ENCODE peak calls at places on chromosome 19, in eight cellular contexts. One of them, this sample, is unnamed.

GRCh38 chr19:31300406-31300805 is 48.8 kb downstream of the TSHZ3 start:
- DNase-seq in Jurkat, Clone E6-1: no peak
- DNase-seq in cardiac fibroblast: no peak
- DNase-seq in head of caudate nucleus: no peak
- DNase-seq in CD8-positive, alpha-beta memory T cell: no peak
- DNase-seq in HTR-8/SVneo: no peak
- DNase-seq in NCI-H774: no peak
- DNase-seq in cortex of kidney: no peak
- DNase-seq in this sample: no peak

GRCh38 chr19:17394891-17395415 is 957 bp upstream of the CCDC194 start:
- DNase-seq in Jurkat, Clone E6-1: peak; percentile 85
- DNase-seq in cardiac fibroblast: peak; percentile 60
- DNase-seq in head of caudate nucleus: peak; percentile 44
- DNase-seq in CD8-positive, alpha-beta memory T cell: no peak
- DNase-seq in HTR-8/SVneo: no peak
- DNase-seq in NCI-H774: no peak
- DNase-seq in cortex of kidney: no peak
- DNase-seq in this sample: no peak

GRCh38 chr19:13094285-13094595 is 8.4 kb downstream of the LYL1 start:
- DNase-seq in Jurkat, Clone E6-1: no peak
- DNase-seq in cardiac fibroblast: no peak
- DNase-seq in head of caudate nucleus: no peak
- DNase-seq in CD8-positive, alpha-beta memory T cell: no peak
- DNase-seq in HTR-8/SVneo: no peak
- DNase-seq in NCI-H774: no peak
- DNase-seq in cortex of kidney: no peak
- DNase-seq in this sample: no peak

GRCh38 chr19:29550896-29551295 is 25.1 kb downstream of the VSTM2B start:
- DNase-seq in Jurkat, Clone E6-1: no peak
- DNase-seq in cardiac fibroblast: no peak
- DNase-seq in head of caudate nucleus: peak; percentile 4
- DNase-seq in CD8-positive, alpha-beta memory T cell: no peak
- DNase-seq in HTR-8/SVneo: no peak
- DNase-seq in NCI-H774: no peak
- DNase-seq in cortex of kidney: no peak
- DNase-seq in this sample: no peak

GRCh38 chr19:34145741-34146202 is 26.5 kb upstream of the LSM14A start:
- DNase-seq in Jurkat, Clone E6-1: peak; percentile 56
- DNase-seq in cardiac fibroblast: peak; percentile 67
- DNase-seq in head of caudate nucleus: peak; percentile 57
- DNase-seq in CD8-positive, alpha-beta memory T cell: peak; percentile 23
- DNase-seq in HTR-8/SVneo: peak; percentile 65
- DNase-seq in NCI-H774: peak; percentile 9
- DNase-seq in cortex of kidney: no peak
- DNase-seq in this sample: peak; percentile 3

GRCh38 chr19:38666662-38667448 is 19.4 kb downstream of the ACTN4 start:
- DNase-seq in Jurkat, Clone E6-1: no peak
- DNase-seq in cardiac fibroblast: peak; percentile 85
- DNase-seq in head of caudate nucleus: no peak
- DNase-seq in CD8-positive, alpha-beta memory T cell: no peak
- DNase-seq in HTR-8/SVneo: no peak
- DNase-seq in NCI-H774: no peak
- DNase-seq in cortex of kidney: no peak
- DNase-seq in this sample: no peak

GRCh38 chr19:13033819-13034611 is 38.7 kb downstream of the NFIX start:
- DNase-seq in Jurkat, Clone E6-1: no peak
- DNase-seq in cardiac fibroblast: peak; percentile 79
- DNase-seq in head of caudate nucleus: peak; percentile 87
- DNase-seq in CD8-positive, alpha-beta memory T cell: peak; percentile 29
- DNase-seq in HTR-8/SVneo: peak; percentile 64
- DNase-seq in NCI-H774: peak; percentile 11
- DNase-seq in cortex of kidney: no peak
- DNase-seq in this sample: peak; percentile 27

GRCh38 chr19:45150731-45151725 is 9.8 kb downstream of the NKPD1 start:
- DNase-seq in Jurkat, Clone E6-1: no peak
- DNase-seq in cardiac fibroblast: no peak
- DNase-seq in head of caudate nucleus: no peak
- DNase-seq in CD8-positive, alpha-beta memory T cell: no peak
- DNase-seq in HTR-8/SVneo: no peak
- DNase-seq in NCI-H774: no peak
- DNase-seq in cortex of kidney: no peak
- DNase-seq in this sample: no peak

GRCh38 chr19:11382898-11383705 is 1.0 kb downstream of the EPOR start:
- DNase-seq in Jurkat, Clone E6-1: no peak
- DNase-seq in cardiac fibroblast: peak; percentile 41
- DNase-seq in head of caudate nucleus: no peak
- DNase-seq in CD8-positive, alpha-beta memory T cell: peak; percentile 39
- DNase-seq in HTR-8/SVneo: peak; percentile 53
- DNase-seq in NCI-H774: peak; percentile 32
- DNase-seq in cortex of kidney: no peak
- DNase-seq in this sample: peak; percentile 6

GRCh38 chr19:294819-295686 is 3.9 kb upstream of the PLPP2 start:
- DNase-seq in Jurkat, Clone E6-1: peak; percentile 5
- DNase-seq in cardiac fibroblast: peak; percentile 50
- DNase-seq in head of caudate nucleus: peak; percentile 74
- DNase-seq in CD8-positive, alpha-beta memory T cell: no peak
- DNase-seq in HTR-8/SVneo: no peak
- DNase-seq in NCI-H774: peak; percentile 33
- DNase-seq in cortex of kidney: no peak
- DNase-seq in this sample: peak; percentile 23

GRCh38 chr19:49818691-49819331 is 722 bp downstream of the MED25 start:
- DNase-seq in Jurkat, Clone E6-1: no peak
- DNase-seq in cardiac fibroblast: no peak
- DNase-seq in head of caudate nucleus: no peak
- DNase-seq in CD8-positive, alpha-beta memory T cell: no peak
- DNase-seq in HTR-8/SVneo: no peak
- DNase-seq in NCI-H774: no peak
- DNase-seq in cortex of kidney: no peak
- DNase-seq in this sample: no peak

GRCh38 chr19:45523642-45524256 is 16.5 kb downstream of the VASP start:
- DNase-seq in Jurkat, Clone E6-1: peak; percentile 63
- DNase-seq in cardiac fibroblast: peak; percentile 91
- DNase-seq in head of caudate nucleus: peak; percentile 88
- DNase-seq in CD8-positive, alpha-beta memory T cell: peak; percentile 50
- DNase-seq in HTR-8/SVneo: peak; percentile 92
- DNase-seq in NCI-H774: peak; percentile 79
- DNase-seq in cortex of kidney: no peak
- DNase-seq in this sample: no peak

This sample was measured in substantia nigra.